ENCODE peak calls at places on chromosomes 13 and 19, in five cellular contexts. Z is cardiac muscle cell, E is uterus, V is Peyer's patch, K is IMR-90. U is an unnamed sample. For H3K4me1, the result is how much of the 10 kb centered on the place peaks cover.

GRCh38 chr13:77333521-77334083 is 6.7 kb upstream of the MYCBP2 start:
- DNase-seq in K (no peak), V (no peak), Z (no peak), E (no peak), U (no peak)

GRCh38 chr13:101146101-101146898 is 270.0 kb downstream of the NALCN start:
- DNase-seq in V (no peak), K (peak), E (no peak), Z (no peak), U (no peak)

GRCh38 chr13:50244913-50245574 is 229.8 kb downstream of the KCNRG start:
- DNase-seq in Z (peak), V (no peak), E (no peak), K (peak), U (no peak)

GRCh38 chr19:7801020-7801570 is 28.9 kb upstream of the EVI5L start:
- DNase-seq in Z (no peak), E (no peak), K (no peak), V (no peak), U (no peak)

GRCh38 chr13:78913656-78914055 is 254.7 kb upstream of the OBI1 start:
- DNase-seq in E (no peak), Z (no peak), K (no peak), V (no peak), U (no peak)

GRCh38 chr13:83618966-83619365 is 263.3 kb downstream of the SLITRK1 start:
- DNase-seq in K (no peak), V (no peak), Z (peak), E (no peak), U (no peak)

GRCh38 chr13:73625562-73626339 is 508.5 kb downstream of the KLF12 start:
- DNase-seq in V (no peak), K (no peak), Z (no peak), E (no peak), U (no peak)

GRCh38 chr13:29969286-29969685 is 118.9 kb upstream of the UBL3 start:
- DNase-seq in V (no peak), K (peak), E (peak), Z (peak), U (no peak)

GRCh38 chr13:42559057-42559456 is 14.9 kb upstream of the TNFSF11 start:
- DNase-seq in Z (no peak), E (no peak), K (no peak), V (no peak), U (no peak)

GRCh38 chr19:4415352-4415751 is 12.9 kb downstream of the CHAF1A start:
- DNase-seq in K (no peak), E (peak), V (no peak), Z (peak), U (peak)

GRCh38 chr13:111175372-111175771 is 60.3 kb downstream of the ARHGEF7 start:
- DNase-seq in V (no peak), E (no peak), Z (no peak), K (no peak), U (no peak)

GRCh38 chr13:18943721-18944391 is 237.8 kb downstream of the TUBA3C start:
- DNase-seq in E (no peak), Z (no peak), V (no peak), K (no peak), U (no peak)

GRCh38 chr19:45250832-45251451 is at the start of gene MARK4:
- DNase-seq in K (peak), E (peak), V (peak), Z (peak), U (peak)

GRCh38 chr13:31862828-31863227 is 123.5 kb downstream of the RXFP2 start:
- DNase-seq in Z (no peak), V (no peak), K (no peak), E (no peak), U (no peak)

GRCh38 chr19:33390908-33391630 is 17.6 kb downstream of the CEBPG start:
- DNase-seq in K (no peak), E (no peak), Z (no peak), V (peak), U (no peak)

GRCh38 chr13:21971662-21972635 is 301.1 kb downstream of the FGF9 start:
- DNase-seq in K (peak), Z (peak), V (no peak), E (no peak), U (no peak)

GRCh38 chr13:47168086-47168485 is 271.2 kb upstream of the HTR2A start:
- DNase-seq in E (no peak), Z (peak), K (peak), V (no peak), U (no peak)

GRCh38 chr13:75635621-75636338 is at the start of gene LMO7:
- DNase-seq in K (peak), E (no peak), Z (peak), V (peak), U (peak)

GRCh38 chr13:93847162-93847561 is 620.6 kb downstream of the GPC6 start:
- DNase-seq in E (no peak), Z (peak), K (peak), V (no peak), U (no peak)

GRCh38 chr13:25872871-25873607 is 178.8 kb downstream of the SHISA2 start:
- DNase-seq in Z (peak), E (no peak), K (no peak), V (no peak), U (no peak)

DNA sequence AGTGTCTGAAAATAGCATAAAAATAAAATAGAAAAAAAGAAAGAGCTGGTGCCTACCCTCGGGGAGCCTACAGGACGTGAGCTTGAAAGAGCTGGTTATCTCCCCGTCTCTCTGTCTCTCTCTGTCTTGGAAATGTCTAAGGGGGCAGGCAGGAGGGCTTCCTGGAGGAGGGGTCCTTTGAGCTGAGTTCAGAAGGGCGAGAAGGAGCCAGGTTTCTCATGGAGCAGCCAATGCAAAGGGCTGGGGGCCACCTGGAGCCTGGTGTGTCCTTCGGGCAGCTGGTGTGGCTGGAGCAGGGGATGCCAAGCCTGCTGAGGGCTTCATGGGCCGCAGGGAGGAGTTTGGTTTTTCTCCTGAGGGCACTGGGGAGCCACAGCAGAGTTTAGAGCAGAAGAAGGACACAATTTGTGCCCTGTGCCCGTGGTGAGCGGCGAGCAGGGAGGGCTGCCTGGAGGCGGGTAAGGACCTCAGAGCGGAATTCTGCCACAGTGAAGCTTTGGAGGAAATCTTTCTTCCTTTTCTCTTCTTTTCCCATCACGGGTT is 38.6 kb downstream of the EFNA2 start:
- DNase-seq in E (no peak), Z (no peak), K (no peak), V (no peak), U (no peak)
- H3K4me3 ChIP-seq in E (no peak), Z (no peak), K (no peak), V (no peak), U (peak)

GRCh38 chr19:35474104-35474503 is 16.2 kb downstream of the KRTDAP start:
- DNase-seq in V (no peak), E (no peak), K (no peak), Z (no peak), U (no peak)

GRCh38 chr19:35470128-35470527 is 20.1 kb downstream of the KRTDAP start:
- DNase-seq in K (no peak), V (no peak), Z (no peak), E (no peak), U (no peak)

GRCh38 chr19:35466259-35466658 is 18.2 kb downstream of the FFAR2 start:
- DNase-seq in K (no peak), E (no peak), V (no peak), Z (no peak), U (no peak)

GRCh38 chr19:35471946-35472345 is 18.3 kb downstream of the KRTDAP start:
- DNase-seq in Z (no peak), E (no peak), V (no peak), K (no peak), U (peak)

GRCh38 chr19:35468637-35469036 is 20.6 kb downstream of the FFAR2 start:
- DNase-seq in Z (peak), V (peak), K (no peak), E (no peak), U (peak)
- H3K4me1 ChIP-seq in Z (under half), V (under half), K (under half), E (under half), U (under half)

GRCh38 chr19:14248578-14249011 is 42.6 kb upstream of the ADGRL1 start:
- DNase-seq in K (no peak), E (peak), Z (peak), V (peak), U (peak)
- H3K4me3 ChIP-seq in K (peak), E (peak), Z (peak), V (peak), U (peak)

DNA sequence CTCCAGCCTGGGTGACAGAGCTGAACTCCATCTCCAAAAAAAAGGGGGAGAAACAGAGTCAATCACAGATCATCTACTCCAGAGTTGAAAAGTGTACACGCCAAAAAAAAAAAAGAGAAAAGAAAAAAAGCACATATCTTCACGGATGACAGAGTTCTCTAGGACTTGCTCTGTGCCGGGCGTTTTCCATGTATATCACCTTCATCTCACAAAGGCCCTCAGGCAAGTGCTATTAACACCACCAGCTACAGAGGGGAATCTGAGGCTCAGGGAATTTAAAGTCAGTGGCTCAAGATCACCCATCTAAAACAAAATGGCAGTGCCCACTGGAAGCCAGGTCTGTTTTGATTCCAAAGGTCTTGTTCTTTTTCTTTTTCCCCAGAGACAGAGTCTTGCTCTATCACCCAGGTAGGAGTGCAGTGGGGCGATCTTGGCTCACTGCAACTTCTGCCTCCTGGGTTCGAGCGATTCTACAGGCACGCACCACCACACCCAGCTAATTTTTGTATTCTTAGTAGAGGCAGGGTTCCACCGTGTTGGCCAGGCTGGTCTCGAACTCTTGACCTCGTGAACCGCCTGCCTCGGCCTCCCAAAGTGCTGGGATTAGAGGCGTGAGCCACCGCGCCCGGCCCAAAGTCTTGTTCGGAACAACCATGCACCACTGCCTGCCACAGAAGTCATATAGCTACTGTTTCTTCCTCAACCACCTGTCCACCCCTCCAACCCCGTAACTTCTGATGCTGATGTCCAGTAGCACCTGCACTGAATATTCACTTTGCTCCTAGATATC is 42.2 kb downstream of the SAE1 start:
- DNase-seq in V (no peak), K (no peak), E (no peak), Z (no peak), U (no peak)
- H3K4me1 ChIP-seq in V (under half), K (under half), E (under half), Z (under half), U (under half)

DNA sequence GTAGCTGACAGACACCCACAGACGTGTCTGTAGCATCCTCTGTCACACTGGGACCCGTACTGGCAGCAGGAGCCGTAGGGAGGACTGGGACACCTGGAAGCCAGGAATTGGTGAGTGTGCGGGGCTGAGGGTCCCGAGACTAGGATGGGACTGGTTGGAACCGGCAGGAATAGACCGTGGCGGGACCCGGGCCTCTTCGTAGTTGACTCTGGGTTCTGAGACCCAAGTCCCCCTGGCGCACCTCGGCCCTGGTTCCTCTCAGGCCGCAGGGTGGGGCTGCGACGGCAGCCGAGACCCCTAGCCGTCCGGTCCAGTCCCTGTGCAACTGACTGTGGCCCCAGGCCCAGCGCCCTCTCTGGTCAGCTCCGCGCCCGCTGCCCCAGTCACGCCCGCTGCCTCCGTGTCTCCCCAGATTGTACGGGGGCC is 64.7 kb downstream of the ZNF823 start:
- DNase-seq in Z (no peak), V (no peak), E (no peak), K (no peak), U (no peak)
- H3K4me3 ChIP-seq in Z (peak), V (no peak), E (peak), K (peak), U (peak)

DNA sequence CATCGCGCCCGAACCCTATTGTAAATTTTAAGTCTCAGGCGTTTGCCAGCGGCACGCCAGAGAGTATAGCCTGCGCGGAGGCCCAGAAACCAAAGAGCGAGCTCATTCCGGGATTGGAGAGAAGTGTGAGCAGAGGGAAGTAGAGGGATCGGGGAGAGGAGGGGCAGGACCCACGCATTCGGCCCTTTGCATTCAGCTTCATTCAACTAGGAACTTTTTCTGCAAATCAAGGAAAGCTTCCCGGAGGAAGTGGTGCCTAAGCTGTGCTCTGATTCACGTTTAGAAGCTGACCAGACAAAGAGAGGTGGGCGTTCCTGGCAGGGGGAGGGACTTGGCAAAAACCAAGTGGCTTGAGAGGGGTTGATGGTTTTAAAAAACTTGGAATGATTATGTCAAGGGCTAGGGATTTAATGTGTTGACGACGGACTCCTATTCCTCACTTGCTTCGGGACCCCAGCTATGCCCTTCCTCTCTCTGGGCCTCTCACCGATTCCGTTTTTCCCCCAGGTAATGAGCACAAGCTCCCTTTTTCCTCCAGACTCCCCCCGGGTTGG is 858 bp upstream of the PRMT1 start:
- DNase-seq in Z (peak), V (peak), E (peak), K (peak), U (peak)
- H3K4me1 ChIP-seq in Z (under half), V (under half), E (under half), K (under half), U (under half)

DNA sequence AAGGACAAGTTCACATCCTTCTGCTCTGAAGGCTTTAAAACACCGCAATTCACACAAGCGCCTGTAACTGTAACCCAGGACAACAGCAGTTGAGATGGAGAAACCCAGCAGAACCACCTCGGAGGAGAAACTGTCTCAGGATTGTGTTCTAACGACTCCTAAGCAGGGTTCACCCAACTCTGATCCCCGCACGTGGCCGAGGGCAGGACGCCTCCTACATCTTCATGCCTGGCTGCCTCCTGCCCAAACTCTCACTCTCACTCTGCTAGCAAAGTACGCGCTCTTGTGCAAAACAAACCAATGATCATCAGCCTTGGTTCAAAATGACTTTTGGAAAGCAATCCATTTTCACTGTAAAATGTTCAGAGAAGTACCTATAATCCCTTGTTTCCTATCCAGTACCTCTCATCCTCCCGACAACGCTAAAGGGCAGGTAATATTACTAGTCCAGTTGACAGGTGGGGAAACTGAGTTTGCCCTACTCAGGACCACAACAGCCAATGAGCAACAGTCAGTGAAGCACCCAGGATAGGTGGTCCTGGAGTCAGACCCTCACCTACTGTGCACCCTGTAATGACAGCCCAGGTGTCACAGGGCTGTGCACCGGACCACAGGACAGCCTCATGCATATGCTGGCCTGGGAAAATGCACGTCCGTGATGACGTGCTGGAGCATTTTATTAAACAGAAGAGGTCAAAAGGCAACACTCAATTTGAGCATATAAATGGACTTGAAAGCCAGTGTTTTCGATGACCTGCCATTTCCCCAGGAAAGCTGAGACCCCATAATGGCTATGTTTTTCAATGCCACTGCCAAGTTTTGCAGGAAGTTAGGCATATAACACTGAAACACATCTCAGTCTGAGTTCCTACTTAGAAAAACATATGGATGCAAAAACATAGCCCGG is 25.4 kb downstream of the EPS15L1 start:
- DNase-seq in K (peak), E (no peak), Z (no peak), V (peak), U (no peak)
- H3K4me3 ChIP-seq in K (no peak), E (no peak), Z (no peak), V (no peak), U (no peak)

DNA sequence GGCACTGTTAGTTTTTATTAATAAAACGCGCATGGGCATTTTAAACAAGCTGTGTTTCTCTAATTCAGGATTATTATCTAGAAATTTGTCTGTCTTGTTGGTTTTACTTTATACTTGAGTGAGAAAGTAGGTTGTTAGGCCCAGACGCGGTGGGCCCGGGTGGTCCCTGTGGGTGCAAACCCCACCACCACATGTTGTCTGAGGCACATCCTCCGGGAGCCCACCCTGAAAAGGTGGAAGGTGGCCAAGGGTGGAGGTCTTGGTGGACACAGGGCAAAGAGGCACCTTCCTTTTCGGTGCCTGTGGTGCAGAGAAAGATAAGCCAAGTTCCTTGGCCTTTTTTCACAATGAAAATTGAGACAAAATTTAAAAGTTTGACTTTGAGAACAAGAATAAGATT is 16.6 kb downstream of the ATP4B start:
- DNase-seq in E (no peak), Z (no peak), V (peak), K (no peak), U (no peak)
- H3K4me1 ChIP-seq in E (under half), Z (under half), V (under half), K (under half), U (under half)